ENCODE peak calls at places on chromosomes 12 and 14, in six cellular contexts. M is aorta, H is NCI-H1092 treated with DMSO at 0.1 percent for 48 hours, D is A549, P is ELR, U is EL. G is an unnamed sample.

GRCh38 chr12:55901881-55902490 is 25.7 kb downstream of the PYM1 start:
- DNase-seq in M (no peak), H (no peak), D (no peak), P (no peak), U (no peak), G (no peak)

GRCh38 chr14:36271939-36272907 is 48.2 kb downstream of the MBIP start:
- DNase-seq in M (no peak), H (no peak), D (no peak), P (no peak), U (peak), G (no peak)

GRCh38 chr12:49865782-49866135 is 22.9 kb upstream of the BCDIN3D start:
- DNase-seq in M (no peak), H (no peak), D (no peak), P (no peak), U (no peak), G (no peak)

GRCh38 chr14:50839696-50840095 is 8.7 kb upstream of the NIN start:
- DNase-seq in M (no peak), H (no peak), D (no peak), P (no peak), U (no peak), G (no peak)

GRCh38 chr12:43988838-43989560 is 153.1 kb downstream of the TMEM117 start:
- DNase-seq in M (no peak), H (no peak), D (no peak), P (peak), U (peak), G (no peak)

GRCh38 chr14:68568907-68569545 is 223.8 kb downstream of the ZFP36L1 start:
- DNase-seq in M (no peak), H (no peak), D (no peak), P (no peak), U (no peak), G (no peak)

GRCh38 chr12:54019111-54019811 is 9.0 kb upstream of the HOXC6 start:
- DNase-seq in M (peak), H (no peak), D (no peak), P (no peak), U (no peak), G (no peak)

GRCh38 chr12:78645956-78646355 is 218.6 kb upstream of the SYT1 start:
- DNase-seq in M (no peak), H (no peak), D (no peak), P (no peak), U (peak), G (no peak)

GRCh38 chr12:6275609-6276246 is 34.8 kb upstream of the PLEKHG6 start:
- DNase-seq in M (no peak), H (no peak), D (no peak), P (no peak), U (no peak), G (no peak)

GRCh38 chr14:63896278-63896720 is 43.5 kb downstream of the SYNE2 start:
- DNase-seq in M (peak), H (peak), D (no peak), P (peak), U (peak), G (peak)

GRCh38 chr14:89651805-89652204 is 234.8 kb upstream of the FOXN3 start:
- DNase-seq in M (no peak), H (no peak), D (no peak), P (no peak), U (no peak), G (no peak)

GRCh38 chr12:48924617-48925217 is 575 bp downstream of the FKBP11 start:
- DNase-seq in M (peak), H (peak), D (peak), P (peak), U (peak), G (peak)

GRCh38 chr12:119911147-119911546 is 34.0 kb upstream of the CIT start:
- DNase-seq in M (no peak), H (no peak), D (no peak), P (peak), U (peak), G (no peak)

GRCh38 chr14:100223332-100224171 is 15.4 kb upstream of the YY1 start:
- DNase-seq in M (no peak), H (no peak), D (no peak), P (no peak), U (no peak), G (no peak)

GRCh38 chr12:132716356-132716755 is 5.7 kb downstream of the PGAM5 start:
- DNase-seq in M (no peak), H (no peak), D (no peak), P (no peak), U (no peak), G (no peak)

GRCh38 chr14:52031781-52032180 is 37.1 kb downstream of the NID2 start:
- DNase-seq in M (peak), H (no peak), D (no peak), P (peak), U (peak), G (peak)

GRCh38 chr12:45077259-45077658 is 26.4 kb upstream of the DBX2 start:
- DNase-seq in M (no peak), H (no peak), D (no peak), P (no peak), U (no peak), G (no peak)

GRCh38 chr12:50314629-50315312 is 31.5 kb upstream of the LIMA1 start:
- DNase-seq in M (no peak), H (peak), D (peak), P (peak), U (peak), G (no peak)

GRCh38 chr14:92448786-92449185 is 64.8 kb upstream of the RIN3 start:
- DNase-seq in M (no peak), H (no peak), D (no peak), P (no peak), U (no peak), G (no peak)

GRCh38 chr12:85835810-85836715 is at the start of gene RASSF9:
- DNase-seq in M (peak), H (no peak), D (no peak), P (peak), U (peak), G (peak)

GRCh38 chr12:94100254-94100653 is 48.1 kb upstream of the PLXNC1 start:
- DNase-seq in M (no peak), H (no peak), D (no peak), P (peak), U (peak), G (peak)

GRCh38 chr12:4116251-4117111 is 157.1 kb upstream of the CCND2 start:
- DNase-seq in M (no peak), H (no peak), D (no peak), P (peak), U (peak), G (no peak)

GRCh38 chr12:7161327-7161726 is 28.2 kb upstream of the PEX5 start:
- DNase-seq in M (no peak), H (no peak), D (no peak), P (no peak), U (no peak), G (no peak)

GRCh38 chr14:26820101-26820500 is 222.3 kb upstream of the NOVA1 start:
- DNase-seq in M (no peak), H (peak), D (no peak), P (peak), U (no peak), G (no peak)

GRCh38 chr12:13211859-13212664 is 15.5 kb downstream of the EMP1 start:
- DNase-seq in M (peak), H (peak), D (peak), P (peak), U (peak), G (peak)

GRCh38 chr12:123801573-123802178 is 39.6 kb downstream of the DNAH10 start:
- DNase-seq in M (no peak), H (no peak), D (peak), P (peak), U (peak), G (no peak)

GRCh38 chr14:75254381-75254821 is 24.2 kb upstream of the FOS start:
- DNase-seq in M (peak), H (no peak), D (no peak), P (no peak), U (no peak), G (no peak)

GRCh38 chr14:58639842-58640484 is 2.2 kb downstream of the DACT1 start:
- DNase-seq in M (no peak), H (peak), D (peak), P (peak), U (peak), G (peak)

GRCh38 chr14:100030441-100031153 is 34.6 kb upstream of the EVL start:
- DNase-seq in M (no peak), H (no peak), D (peak), P (peak), U (peak), G (no peak)

GRCh38 chr14:99598774-99599173 is 5.2 kb downstream of the CCDC85C start:
- DNase-seq in M (no peak), H (no peak), D (no peak), P (no peak), U (no peak), G (no peak)

GRCh38 chr14:92582706-92583452 is 69.3 kb downstream of the RIN3 start:
- DNase-seq in M (no peak), H (no peak), D (no peak), P (no peak), U (no peak), G (no peak)

GRCh38 chr14:72332054-72332453 is 399.8 kb downstream of the RGS6 start:
- DNase-seq in M (no peak), H (no peak), D (no peak), P (no peak), U (no peak), G (no peak)

GRCh38 chr14:92539875-92540274 is 26.3 kb downstream of the RIN3 start:
- DNase-seq in M (peak), H (no peak), D (no peak), P (no peak), U (no peak), G (no peak)

GRCh38 chr12:14283489-14284144 is 81.9 kb upstream of the ATF7IP start:
- DNase-seq in M (no peak), H (peak), D (no peak), P (no peak), U (no peak), G (no peak)

GRCh38 chr12:10719482-10719881 is 3.6 kb downstream of the YBX3 start:
- DNase-seq in M (no peak), H (no peak), D (no peak), P (no peak), U (no peak), G (no peak)

GRCh38 chr12:88952543-88952942 is 372.3 kb upstream of the KITLG start:
- DNase-seq in M (no peak), H (no peak), D (no peak), P (peak), U (peak), G (no peak)

GRCh38 chr14:68335312-68335711 is 457.6 kb downstream of the ZFP36L1 start:
- DNase-seq in M (no peak), H (no peak), D (no peak), P (no peak), U (no peak), G (no peak)

GRCh38 chr14:22545842-22546721 is 42.9 kb downstream of the DAD1 start:
- DNase-seq in M (no peak), H (no peak), D (no peak), P (peak), U (peak), G (peak)

GRCh38 chr14:37147310-37147875 is 25.0 kb downstream of the SLC25A21 start:
- DNase-seq in M (no peak), H (no peak), D (no peak), P (no peak), U (peak), G (no peak)

GRCh38 chr12:131672941-131673330 is 38.0 kb upstream of the SFSWAP start:
- DNase-seq in M (no peak), H (no peak), D (no peak), P (no peak), U (no peak), G (no peak)

G was measured in uterus.